ENCODE peak calls at places on chromosome 13, in eight cellular contexts. Y, D, L, N, H, X, V and I are unnamed samples.

GRCh38 chr13:40480012-40480914 is 186.2 kb downstream of the FOXO1 start:
- DNase-seq in Y (no peak), D (no peak), L (no peak), N (peak), H (no peak), X (no peak), V (no peak), I (no peak)

GRCh38 chr13:73677041-73677589 is 457.1 kb downstream of the KLF12 start:
- DNase-seq in Y (peak), D (peak), L (no peak), N (no peak), H (no peak), X (no peak), V (no peak), I (no peak)

GRCh38 chr13:101204270-101205011 is 211.9 kb downstream of the NALCN start:
- DNase-seq in Y (no peak), D (no peak), L (no peak), N (no peak), H (no peak), X (no peak), V (no peak), I (no peak)

GRCh38 chr13:80339841-80340642 is 884 bp downstream of the SPRY2 start:
- DNase-seq in Y (peak), D (peak), L (no peak), N (peak), H (peak), X (peak), V (peak), I (no peak)

GRCh38 chr13:87778128-87778527 is 107.0 kb downstream of the SLITRK5 start:
- DNase-seq in Y (no peak), D (no peak), L (no peak), N (no peak), H (no peak), X (no peak), V (no peak), I (no peak)

GRCh38 chr13:24911135-24911524 is 147.2 kb downstream of the RNF17 start:
- DNase-seq in Y (peak), D (peak), L (no peak), N (no peak), H (no peak), X (no peak), V (no peak), I (no peak)

GRCh38 chr13:90039516-90039915 is 1308.0 kb upstream of the MIR17HG start:
- DNase-seq in Y (no peak), D (no peak), L (no peak), N (no peak), H (no peak), X (no peak), V (no peak), I (no peak)

GRCh38 chr13:67230774-67231480 is 791 bp upstream of the PCDH9 start:
- DNase-seq in Y (peak), D (peak), L (no peak), N (peak), H (peak), X (peak), V (peak), I (peak)

GRCh38 chr13:113992276-113993005 is 18.6 kb upstream of the C13orf46 start:
- DNase-seq in Y (no peak), D (no peak), L (no peak), N (no peak), H (peak), X (no peak), V (no peak), I (no peak)

GRCh38 chr13:106561551-106562170 is 6.3 kb downstream of the ARGLU1 start:
- DNase-seq in Y (no peak), D (no peak), L (no peak), N (no peak), H (no peak), X (no peak), V (no peak), I (no peak)

GRCh38 chr13:25864936-25865335 is 186.9 kb downstream of the SHISA2 start:
- DNase-seq in Y (no peak), D (no peak), L (no peak), N (no peak), H (no peak), X (no peak), V (no peak), I (no peak)

GRCh38 chr13:91144054-91144453 is 203.4 kb upstream of the MIR17HG start:
- DNase-seq in Y (no peak), D (no peak), L (no peak), N (no peak), H (no peak), X (no peak), V (no peak), I (no peak)

GRCh38 chr13:92355213-92355612 is 871.4 kb upstream of the GPC6 start:
- DNase-seq in Y (peak), D (no peak), L (no peak), N (no peak), H (no peak), X (no peak), V (no peak), I (no peak)

GRCh38 chr13:40275636-40276035 is 390.8 kb downstream of the FOXO1 start:
- DNase-seq in Y (no peak), D (no peak), L (no peak), N (no peak), H (no peak), X (no peak), V (no peak), I (no peak)

GRCh38 chr13:43918636-43919035 is 38.9 kb downstream of the LACC1 start:
- DNase-seq in Y (no peak), D (no peak), L (no peak), N (no peak), H (no peak), X (no peak), V (no peak), I (no peak)

GRCh38 chr13:30654430-30654829 is 36.7 kb downstream of the USPL1 start:
- DNase-seq in Y (no peak), D (no peak), L (no peak), N (no peak), H (no peak), X (no peak), V (no peak), I (no peak)

GRCh38 chr13:31055589-31055988 is 106.1 kb downstream of the HSPH1 start:
- DNase-seq in Y (no peak), D (no peak), L (no peak), N (no peak), H (no peak), X (peak), V (no peak), I (no peak)

GRCh38 chr13:113774177-113775107 is 15.4 kb downstream of the TMEM255B start:
- DNase-seq in Y (no peak), D (no peak), L (no peak), N (no peak), H (no peak), X (peak), V (peak), I (no peak)

GRCh38 chr13:28820099-28821051 is at the start of gene MTUS2:
- DNase-seq in Y (no peak), D (no peak), L (no peak), N (peak), H (no peak), X (no peak), V (peak), I (no peak)

GRCh38 chr13:108895220-108895704 is 265.9 kb downstream of the MYO16 start:
- DNase-seq in Y (peak), D (no peak), L (no peak), N (no peak), H (no peak), X (no peak), V (no peak), I (no peak)

GRCh38 chr13:76667551-76667950 is 218.7 kb downstream of the KCTD12 start:
- DNase-seq in Y (peak), D (no peak), L (no peak), N (no peak), H (no peak), X (no peak), V (no peak), I (peak)
- TF ChIP-seq CTCF in Y (no peak), D (no peak), L (peak), N (no peak), H (no peak), X (no peak), V (peak), I (peak)

GRCh38 chr13:52847682-52848432 is 583 bp downstream of the PCDH8 start:
- DNase-seq in Y (no peak), D (no peak), L (no peak), N (no peak), H (peak), X (no peak), V (no peak), I (no peak)
- H3K4me3 ChIP-seq in Y (no peak), D (no peak), L (no peak), N (no peak), H (no peak), X (no peak), V (no peak), I (no peak)

GRCh38 chr13:20035130-20035529 is 76.6 kb downstream of the ZMYM2 start:
- DNase-seq in Y (peak), D (no peak), L (no peak), N (no peak), H (no peak), X (no peak), V (no peak), I (no peak)
- TF ChIP-seq CTCF in Y (peak), D (peak), L (no peak), N (no peak), H (no peak), X (no peak), V (no peak), I (peak)

GRCh38 chr13:34749046-34749445 is 193.0 kb upstream of the NBEA start:
- DNase-seq in Y (no peak), D (no peak), L (no peak), N (no peak), H (no peak), X (no peak), V (no peak), I (no peak)

GRCh38 chr13:34750078-34750703 is 191.9 kb upstream of the NBEA start:
- DNase-seq in Y (no peak), D (no peak), L (no peak), N (peak), H (no peak), X (no peak), V (peak), I (no peak)

GRCh38 chr13:34751492-34751891 is 190.6 kb upstream of the NBEA start:
- DNase-seq in Y (no peak), D (no peak), L (no peak), N (no peak), H (no peak), X (no peak), V (no peak), I (no peak)

GRCh38 chr13:34752561-34752960 is 189.5 kb upstream of the NBEA start:
- DNase-seq in Y (no peak), D (no peak), L (no peak), N (no peak), H (no peak), X (no peak), V (no peak), I (no peak)

GRCh38 chr13:34751044-34751443 is 191.0 kb upstream of the NBEA start:
- DNase-seq in Y (no peak), D (no peak), L (no peak), N (no peak), H (no peak), X (no peak), V (no peak), I (no peak)
- H3K4me3 ChIP-seq in Y (no peak), D (no peak), L (no peak), N (no peak), H (no peak), X (no peak), V (no peak), I (no peak)

GRCh38 chr13:32650705-32651311 is 64.6 kb downstream of the PDS5B start:
- DNase-seq in Y (peak), D (peak), L (no peak), N (peak), H (no peak), X (no peak), V (no peak), I (peak)
- TF ChIP-seq CTCF in Y (peak), D (peak), L (peak), N (peak), H (no peak), X (no peak), V (peak), I (peak)

GRCh38 chr13:27472441-27472840 is 22.1 kb upstream of the MTIF3 start:
- DNase-seq in Y (no peak), D (no peak), L (no peak), N (no peak), H (no peak), X (no peak), V (no peak), I (no peak)

GRCh38 chr13:27466513-27466912 is 16.1 kb upstream of the MTIF3 start:
- DNase-seq in Y (no peak), D (peak), L (no peak), N (peak), H (no peak), X (no peak), V (no peak), I (no peak)

GRCh38 chr13:27474751-27475268 is 24.4 kb upstream of the MTIF3 start:
- DNase-seq in Y (no peak), D (no peak), L (no peak), N (no peak), H (no peak), X (no peak), V (no peak), I (no peak)

GRCh38 chr13:27472941-27473340 is 22.6 kb upstream of the MTIF3 start:
- DNase-seq in Y (no peak), D (no peak), L (no peak), N (no peak), H (no peak), X (no peak), V (no peak), I (no peak)

DNA sequence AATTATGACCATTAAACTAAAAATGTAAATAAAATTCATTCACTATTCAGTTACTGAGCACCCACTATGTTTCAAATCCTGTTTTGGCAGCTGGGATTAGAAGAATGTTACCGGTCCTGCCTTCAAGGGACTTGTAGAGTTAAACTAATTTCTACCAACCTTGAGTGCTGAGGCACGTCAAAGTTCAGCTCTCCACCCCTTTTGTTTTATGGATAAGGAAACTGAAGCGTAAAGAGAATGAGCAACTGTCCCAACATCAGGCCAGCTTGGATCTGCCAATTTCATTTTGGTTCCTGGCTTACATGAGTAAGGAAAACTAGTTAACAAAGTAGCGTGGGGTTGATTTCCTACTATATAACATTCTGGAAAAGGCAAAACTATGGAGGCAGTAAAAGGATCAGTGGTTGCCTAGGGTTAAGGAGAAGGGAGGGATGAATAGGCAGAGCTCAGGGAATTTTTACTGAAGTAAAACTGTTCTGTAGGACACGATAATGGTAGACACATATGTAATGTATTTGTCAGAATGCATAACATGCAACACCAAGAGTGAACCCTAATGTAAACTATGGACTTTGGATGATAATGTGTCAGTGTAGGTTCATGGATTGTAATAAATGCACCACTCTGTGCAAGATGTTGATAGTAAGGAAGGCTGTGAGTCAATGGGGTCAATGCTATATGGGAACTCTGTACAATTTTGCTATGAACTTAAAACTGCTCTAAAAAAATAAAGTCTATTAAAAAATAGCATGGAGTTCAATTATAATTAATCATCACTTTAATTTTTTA is 19.9 kb upstream of the MTIF3 start:
- DNase-seq in Y (no peak), D (no peak), L (no peak), N (no peak), H (no peak), X (no peak), V (no peak), I (no peak)
- H3K4me3 ChIP-seq in Y (no peak), D (no peak), L (no peak), N (no peak), H (no peak), X (no peak), V (no peak), I (no peak)

GRCh38 chr13:69324109-69324886 is 783.3 kb upstream of the ATXN8OS start:
- DNase-seq in Y (peak), D (no peak), L (peak), N (no peak), H (no peak), X (no peak), V (no peak), I (peak)
- TF ChIP-seq CTCF in Y (peak), D (peak), L (peak), N (no peak), H (no peak), X (no peak), V (no peak), I (peak)

GRCh38 chr13:98174321-98174720 is 2.7 kb downstream of the RNF113B start:
- DNase-seq in Y (no peak), D (no peak), L (no peak), N (no peak), H (no peak), X (no peak), V (no peak), I (no peak)

GRCh38 chr13:98171806-98172569 is 5.1 kb downstream of the RNF113B start:
- DNase-seq in Y (no peak), D (peak), L (no peak), N (no peak), H (no peak), X (peak), V (peak), I (no peak)

GRCh38 chr13:98174995-98175394 is 2.1 kb downstream of the RNF113B start:
- DNase-seq in Y (no peak), D (no peak), L (no peak), N (no peak), H (no peak), X (no peak), V (no peak), I (no peak)

GRCh38 chr13:98173431-98173921 is 3.6 kb downstream of the RNF113B start:
- DNase-seq in Y (peak), D (no peak), L (peak), N (peak), H (no peak), X (no peak), V (no peak), I (peak)

GRCh38 chr13:98172570-98173405 is 4.3 kb downstream of the RNF113B start:
- DNase-seq in Y (no peak), D (no peak), L (no peak), N (no peak), H (no peak), X (no peak), V (no peak), I (no peak)
- H3K4me3 ChIP-seq in Y (no peak), D (no peak), L (no peak), N (no peak), H (no peak), X (no peak), V (peak), I (no peak)